ENCODE peak calls at places on chromosomes 4 and X, in nine cellular contexts. One of them, this sample, is unnamed.

GRCh38 chr4:21901831-21902230 is 46.7 kb downstream of the KCNIP4 start:
- DNase-seq in tibial nerve: no peak
- DNase-seq in non-pigmented ciliary epithelial cell: no peak
- DNase-seq in activated CD4-positive, alpha-beta T cell treated with anti-CD3 and anti-CD28 coated beads, Interleukin-2, amount 50 U/mL, for 48 hours: no peak
- DNase-seq in stimulated activated CD4-positive, alpha-beta T cell treated with anti-CD3 and anti-CD28 coated beads, TNF-alpha, amount 100 ng/mL, for 48 hours: no peak
- DNase-seq in naive B cell: no peak
- DNase-seq in foreskin fibroblast: peak; percentile 86
- DNase-seq in pancreas: no peak
- DNase-seq in central memory CD4-positive, alpha-beta T cell: no peak
- DNase-seq in this sample: no peak

GRCh38 chrX:12548341-12548740 is 242.9 kb upstream of the PRPS2 start:
- DNase-seq in tibial nerve: no peak
- DNase-seq in non-pigmented ciliary epithelial cell: no peak
- DNase-seq in activated CD4-positive, alpha-beta T cell treated with anti-CD3 and anti-CD28 coated beads, Interleukin-2, amount 50 U/mL, for 48 hours: no peak
- DNase-seq in stimulated activated CD4-positive, alpha-beta T cell treated with anti-CD3 and anti-CD28 coated beads, TNF-alpha, amount 100 ng/mL, for 48 hours: no peak
- DNase-seq in naive B cell: no peak
- DNase-seq in foreskin fibroblast: no peak
- DNase-seq in pancreas: no peak
- DNase-seq in central memory CD4-positive, alpha-beta T cell: no peak
- DNase-seq in this sample: no peak

GRCh38 chrX:144637731-144638130 is 609.6 kb upstream of the SPANXN1 start:
- DNase-seq in tibial nerve: no peak
- DNase-seq in non-pigmented ciliary epithelial cell: no peak
- DNase-seq in activated CD4-positive, alpha-beta T cell treated with anti-CD3 and anti-CD28 coated beads, Interleukin-2, amount 50 U/mL, for 48 hours: no peak
- DNase-seq in stimulated activated CD4-positive, alpha-beta T cell treated with anti-CD3 and anti-CD28 coated beads, TNF-alpha, amount 100 ng/mL, for 48 hours: no peak
- DNase-seq in naive B cell: no peak
- DNase-seq in foreskin fibroblast: no peak
- DNase-seq in pancreas: no peak
- DNase-seq in central memory CD4-positive, alpha-beta T cell: no peak
- DNase-seq in this sample: no peak

GRCh38 chr4:166827167-166827566 is 407.1 kb downstream of the SPOCK3 start:
- DNase-seq in tibial nerve: no peak
- DNase-seq in non-pigmented ciliary epithelial cell: no peak
- DNase-seq in activated CD4-positive, alpha-beta T cell treated with anti-CD3 and anti-CD28 coated beads, Interleukin-2, amount 50 U/mL, for 48 hours: no peak
- DNase-seq in stimulated activated CD4-positive, alpha-beta T cell treated with anti-CD3 and anti-CD28 coated beads, TNF-alpha, amount 100 ng/mL, for 48 hours: no peak
- DNase-seq in naive B cell: no peak
- DNase-seq in foreskin fibroblast: no peak
- DNase-seq in pancreas: no peak
- DNase-seq in central memory CD4-positive, alpha-beta T cell: no peak
- DNase-seq in this sample: no peak

GRCh38 chr4:133147365-133147821 is 1.7 kb upstream of the PCDH10 start:
- DNase-seq in tibial nerve: no peak
- DNase-seq in non-pigmented ciliary epithelial cell: no peak
- DNase-seq in activated CD4-positive, alpha-beta T cell treated with anti-CD3 and anti-CD28 coated beads, Interleukin-2, amount 50 U/mL, for 48 hours: no peak
- DNase-seq in stimulated activated CD4-positive, alpha-beta T cell treated with anti-CD3 and anti-CD28 coated beads, TNF-alpha, amount 100 ng/mL, for 48 hours: no peak
- DNase-seq in naive B cell: no peak
- DNase-seq in foreskin fibroblast: peak; percentile 19
- DNase-seq in pancreas: no peak
- DNase-seq in central memory CD4-positive, alpha-beta T cell: no peak
- DNase-seq in this sample: no peak

GRCh38 chr4:83546796-83547195 is 10.9 kb downstream of the GPAT3 start:
- DNase-seq in tibial nerve: no peak
- DNase-seq in non-pigmented ciliary epithelial cell: no peak
- DNase-seq in activated CD4-positive, alpha-beta T cell treated with anti-CD3 and anti-CD28 coated beads, Interleukin-2, amount 50 U/mL, for 48 hours: no peak
- DNase-seq in stimulated activated CD4-positive, alpha-beta T cell treated with anti-CD3 and anti-CD28 coated beads, TNF-alpha, amount 100 ng/mL, for 48 hours: no peak
- DNase-seq in naive B cell: no peak
- DNase-seq in foreskin fibroblast: peak; percentile 50
- DNase-seq in pancreas: no peak
- DNase-seq in central memory CD4-positive, alpha-beta T cell: no peak
- DNase-seq in this sample: no peak

GRCh38 chrX:152907084-152907651 is 9.3 kb downstream of the ZNF185 start:
- DNase-seq in tibial nerve: no peak
- DNase-seq in non-pigmented ciliary epithelial cell: peak; percentile 61
- DNase-seq in activated CD4-positive, alpha-beta T cell treated with anti-CD3 and anti-CD28 coated beads, Interleukin-2, amount 50 U/mL, for 48 hours: no peak
- DNase-seq in stimulated activated CD4-positive, alpha-beta T cell treated with anti-CD3 and anti-CD28 coated beads, TNF-alpha, amount 100 ng/mL, for 48 hours: no peak
- DNase-seq in naive B cell: no peak
- DNase-seq in foreskin fibroblast: peak; percentile 67
- DNase-seq in pancreas: no peak
- DNase-seq in central memory CD4-positive, alpha-beta T cell: no peak
- DNase-seq in this sample: no peak

GRCh38 chrX:81957900-81958545 is 756.1 kb downstream of the SH3BGRL start:
- DNase-seq in tibial nerve: no peak
- DNase-seq in non-pigmented ciliary epithelial cell: no peak
- DNase-seq in activated CD4-positive, alpha-beta T cell treated with anti-CD3 and anti-CD28 coated beads, Interleukin-2, amount 50 U/mL, for 48 hours: no peak
- DNase-seq in stimulated activated CD4-positive, alpha-beta T cell treated with anti-CD3 and anti-CD28 coated beads, TNF-alpha, amount 100 ng/mL, for 48 hours: no peak
- DNase-seq in naive B cell: no peak
- DNase-seq in foreskin fibroblast: no peak
- DNase-seq in pancreas: no peak
- DNase-seq in central memory CD4-positive, alpha-beta T cell: peak; percentile 10
- DNase-seq in this sample: no peak

GRCh38 chr4:108502366-108502765 is 118.0 kb upstream of the RPL34 start:
- DNase-seq in tibial nerve: no peak
- DNase-seq in non-pigmented ciliary epithelial cell: no peak
- DNase-seq in activated CD4-positive, alpha-beta T cell treated with anti-CD3 and anti-CD28 coated beads, Interleukin-2, amount 50 U/mL, for 48 hours: no peak
- DNase-seq in stimulated activated CD4-positive, alpha-beta T cell treated with anti-CD3 and anti-CD28 coated beads, TNF-alpha, amount 100 ng/mL, for 48 hours: no peak
- DNase-seq in naive B cell: no peak
- DNase-seq in foreskin fibroblast: no peak
- DNase-seq in pancreas: no peak
- DNase-seq in central memory CD4-positive, alpha-beta T cell: no peak
- DNase-seq in this sample: no peak

GRCh38 chr4:165677081-165677480 is 196.0 kb upstream of the TLL1 start:
- DNase-seq in tibial nerve: no peak
- DNase-seq in non-pigmented ciliary epithelial cell: no peak
- DNase-seq in activated CD4-positive, alpha-beta T cell treated with anti-CD3 and anti-CD28 coated beads, Interleukin-2, amount 50 U/mL, for 48 hours: no peak
- DNase-seq in stimulated activated CD4-positive, alpha-beta T cell treated with anti-CD3 and anti-CD28 coated beads, TNF-alpha, amount 100 ng/mL, for 48 hours: no peak
- DNase-seq in naive B cell: no peak
- DNase-seq in foreskin fibroblast: peak; percentile 3
- DNase-seq in pancreas: no peak
- DNase-seq in central memory CD4-positive, alpha-beta T cell: no peak
- DNase-seq in this sample: no peak

GRCh38 chr4:140851032-140851636 is 94.9 kb upstream of the TBC1D9 start:
- DNase-seq in tibial nerve: peak; percentile 84
- DNase-seq in non-pigmented ciliary epithelial cell: peak; percentile 10
- DNase-seq in activated CD4-positive, alpha-beta T cell treated with anti-CD3 and anti-CD28 coated beads, Interleukin-2, amount 50 U/mL, for 48 hours: no peak
- DNase-seq in stimulated activated CD4-positive, alpha-beta T cell treated with anti-CD3 and anti-CD28 coated beads, TNF-alpha, amount 100 ng/mL, for 48 hours: no peak
- DNase-seq in naive B cell: peak; percentile 70
- DNase-seq in foreskin fibroblast: peak; percentile 81
- DNase-seq in pancreas: no peak
- DNase-seq in central memory CD4-positive, alpha-beta T cell: no peak
- DNase-seq in this sample: no peak

GRCh38 chr4:76787898-76788297 is 110.0 kb downstream of the SOWAHB start:
- DNase-seq in tibial nerve: no peak
- DNase-seq in non-pigmented ciliary epithelial cell: no peak
- DNase-seq in activated CD4-positive, alpha-beta T cell treated with anti-CD3 and anti-CD28 coated beads, Interleukin-2, amount 50 U/mL, for 48 hours: no peak
- DNase-seq in stimulated activated CD4-positive, alpha-beta T cell treated with anti-CD3 and anti-CD28 coated beads, TNF-alpha, amount 100 ng/mL, for 48 hours: no peak
- DNase-seq in naive B cell: no peak
- DNase-seq in foreskin fibroblast: no peak
- DNase-seq in pancreas: no peak
- DNase-seq in central memory CD4-positive, alpha-beta T cell: no peak
- DNase-seq in this sample: no peak

GRCh38 chrX:130165181-130165702 is 399 bp downstream of the AIFM1 start:
- DNase-seq in tibial nerve: no peak
- DNase-seq in non-pigmented ciliary epithelial cell: no peak
- DNase-seq in activated CD4-positive, alpha-beta T cell treated with anti-CD3 and anti-CD28 coated beads, Interleukin-2, amount 50 U/mL, for 48 hours: no peak
- DNase-seq in stimulated activated CD4-positive, alpha-beta T cell treated with anti-CD3 and anti-CD28 coated beads, TNF-alpha, amount 100 ng/mL, for 48 hours: no peak
- DNase-seq in naive B cell: no peak
- DNase-seq in foreskin fibroblast: no peak
- DNase-seq in pancreas: no peak
- DNase-seq in central memory CD4-positive, alpha-beta T cell: no peak
- DNase-seq in this sample: no peak

GRCh38 chr4:112766422-112766821 is 129.5 kb downstream of the LARP7 start:
- DNase-seq in tibial nerve: peak; percentile 63
- DNase-seq in non-pigmented ciliary epithelial cell: no peak
- DNase-seq in activated CD4-positive, alpha-beta T cell treated with anti-CD3 and anti-CD28 coated beads, Interleukin-2, amount 50 U/mL, for 48 hours: peak; percentile 3
- DNase-seq in stimulated activated CD4-positive, alpha-beta T cell treated with anti-CD3 and anti-CD28 coated beads, TNF-alpha, amount 100 ng/mL, for 48 hours: no peak
- DNase-seq in naive B cell: no peak
- DNase-seq in foreskin fibroblast: peak; percentile 75
- DNase-seq in pancreas: no peak
- DNase-seq in central memory CD4-positive, alpha-beta T cell: no peak
- DNase-seq in this sample: no peak

GRCh38 chr4:56462157-56462556 is 5.3 kb upstream of the SRP72 start:
- DNase-seq in tibial nerve: no peak
- DNase-seq in non-pigmented ciliary epithelial cell: no peak
- DNase-seq in activated CD4-positive, alpha-beta T cell treated with anti-CD3 and anti-CD28 coated beads, Interleukin-2, amount 50 U/mL, for 48 hours: no peak
- DNase-seq in stimulated activated CD4-positive, alpha-beta T cell treated with anti-CD3 and anti-CD28 coated beads, TNF-alpha, amount 100 ng/mL, for 48 hours: no peak
- DNase-seq in naive B cell: no peak
- DNase-seq in foreskin fibroblast: no peak
- DNase-seq in pancreas: no peak
- DNase-seq in central memory CD4-positive, alpha-beta T cell: no peak
- DNase-seq in this sample: no peak

GRCh38 chr4:178599521-178599920 is 1157.3 kb upstream of the AGA start:
- DNase-seq in tibial nerve: no peak
- DNase-seq in non-pigmented ciliary epithelial cell: no peak
- DNase-seq in activated CD4-positive, alpha-beta T cell treated with anti-CD3 and anti-CD28 coated beads, Interleukin-2, amount 50 U/mL, for 48 hours: no peak
- DNase-seq in stimulated activated CD4-positive, alpha-beta T cell treated with anti-CD3 and anti-CD28 coated beads, TNF-alpha, amount 100 ng/mL, for 48 hours: no peak
- DNase-seq in naive B cell: no peak
- DNase-seq in foreskin fibroblast: no peak
- DNase-seq in pancreas: no peak
- DNase-seq in central memory CD4-positive, alpha-beta T cell: no peak
- DNase-seq in this sample: no peak

GRCh38 chrX:34734383-34734782 is 77.3 kb upstream of the TMEM47 start:
- DNase-seq in tibial nerve: no peak
- DNase-seq in non-pigmented ciliary epithelial cell: peak; percentile 2
- DNase-seq in activated CD4-positive, alpha-beta T cell treated with anti-CD3 and anti-CD28 coated beads, Interleukin-2, amount 50 U/mL, for 48 hours: no peak
- DNase-seq in stimulated activated CD4-positive, alpha-beta T cell treated with anti-CD3 and anti-CD28 coated beads, TNF-alpha, amount 100 ng/mL, for 48 hours: no peak
- DNase-seq in naive B cell: no peak
- DNase-seq in foreskin fibroblast: peak; percentile 42
- DNase-seq in pancreas: no peak
- DNase-seq in central memory CD4-positive, alpha-beta T cell: no peak
- DNase-seq in this sample: no peak

GRCh38 chrX:102517331-102517730 is 792 bp upstream of the TMSB15A start:
- DNase-seq in tibial nerve: no peak
- DNase-seq in non-pigmented ciliary epithelial cell: no peak
- DNase-seq in activated CD4-positive, alpha-beta T cell treated with anti-CD3 and anti-CD28 coated beads, Interleukin-2, amount 50 U/mL, for 48 hours: no peak
- DNase-seq in stimulated activated CD4-positive, alpha-beta T cell treated with anti-CD3 and anti-CD28 coated beads, TNF-alpha, amount 100 ng/mL, for 48 hours: no peak
- DNase-seq in naive B cell: no peak
- DNase-seq in foreskin fibroblast: peak; percentile 50
- DNase-seq in pancreas: no peak
- DNase-seq in central memory CD4-positive, alpha-beta T cell: no peak
- DNase-seq in this sample: no peak

GRCh38 chr4:8247047-8247930 is 22.3 kb upstream of the HTRA3 start:
- DNase-seq in tibial nerve: peak; percentile 74
- DNase-seq in non-pigmented ciliary epithelial cell: no peak
- DNase-seq in activated CD4-positive, alpha-beta T cell treated with anti-CD3 and anti-CD28 coated beads, Interleukin-2, amount 50 U/mL, for 48 hours: no peak
- DNase-seq in stimulated activated CD4-positive, alpha-beta T cell treated with anti-CD3 and anti-CD28 coated beads, TNF-alpha, amount 100 ng/mL, for 48 hours: no peak
- DNase-seq in naive B cell: no peak
- DNase-seq in foreskin fibroblast: peak; percentile 46
- DNase-seq in pancreas: no peak
- DNase-seq in central memory CD4-positive, alpha-beta T cell: no peak
- DNase-seq in this sample: peak; percentile 77

GRCh38 chr4:113349400-113349799 is 299.9 kb downstream of the ANK2 start:
- DNase-seq in tibial nerve: no peak
- DNase-seq in non-pigmented ciliary epithelial cell: no peak
- DNase-seq in activated CD4-positive, alpha-beta T cell treated with anti-CD3 and anti-CD28 coated beads, Interleukin-2, amount 50 U/mL, for 48 hours: no peak
- DNase-seq in stimulated activated CD4-positive, alpha-beta T cell treated with anti-CD3 and anti-CD28 coated beads, TNF-alpha, amount 100 ng/mL, for 48 hours: no peak
- DNase-seq in naive B cell: no peak
- DNase-seq in foreskin fibroblast: no peak
- DNase-seq in pancreas: no peak
- DNase-seq in central memory CD4-positive, alpha-beta T cell: no peak
- DNase-seq in this sample: no peak

GRCh38 chrX:16222123-16222522 is 54.8 kb downstream of the MAGEB17 start:
- DNase-seq in tibial nerve: no peak
- DNase-seq in non-pigmented ciliary epithelial cell: peak; percentile 36
- DNase-seq in activated CD4-positive, alpha-beta T cell treated with anti-CD3 and anti-CD28 coated beads, Interleukin-2, amount 50 U/mL, for 48 hours: no peak
- DNase-seq in stimulated activated CD4-positive, alpha-beta T cell treated with anti-CD3 and anti-CD28 coated beads, TNF-alpha, amount 100 ng/mL, for 48 hours: no peak
- DNase-seq in naive B cell: no peak
- DNase-seq in foreskin fibroblast: peak; percentile 54
- DNase-seq in pancreas: no peak
- DNase-seq in central memory CD4-positive, alpha-beta T cell: no peak
- DNase-seq in this sample: no peak